ENCODE peak calls at places on chromosomes 13 and 19, in eight cellular contexts. Q is breast epithelium, K is adrenal gland, R is RWPE2, W is heart right ventricle, F is tibial nerve, G is uterus, U is heart left ventricle. V is an unnamed sample.

GRCh38 chr19:51025809-51026553 is 435 bp downstream of the KLK11 start:
- DNase-seq in U (no peak), Q (no peak), F (no peak), K (no peak), R (no peak), W (no peak), G (no peak), V (no peak)

GRCh38 chr13:102401755-102402154 is at the start of gene FGF14:
- DNase-seq in R (no peak), Q (no peak), W (no peak), K (no peak), F (no peak), U (no peak), G (no peak), V (no peak)

GRCh38 chr13:99320693-99321481 is 13.7 kb upstream of the GPR183 start:
- DNase-seq in R (no peak), F (no peak), Q (no peak), W (no peak), G (no peak), U (no peak), K (no peak), V (no peak)

GRCh38 chr19:489418-490196 is 6.7 kb upstream of the MADCAM1 start:
- DNase-seq in G (no peak), U (no peak), F (no peak), R (no peak), K (no peak), W (no peak), Q (no peak), V (peak; percentile 32)

GRCh38 chr13:93233997-93234416 is 7.4 kb downstream of the GPC6 start:
- DNase-seq in U (no peak), F (no peak), W (no peak), K (no peak), Q (no peak), R (no peak), G (no peak), V (peak; percentile 32)

GRCh38 chr19:19546751-19547162 is 8.7 kb downstream of the CILP2 start:
- DNase-seq in U (no peak), G (no peak), Q (no peak), W (peak; percentile 57), K (no peak), F (no peak), R (no peak), V (no peak)

GRCh38 chr13:80458546-80458945 is 117.6 kb upstream of the SPRY2 start:
- DNase-seq in R (no peak), K (no peak), Q (no peak), F (no peak), U (no peak), G (no peak), W (no peak), V (no peak)

GRCh38 chr19:48578891-48579290 is 26.9 kb downstream of the SULT2B1 start:
- DNase-seq in U (no peak), K (no peak), Q (no peak), R (no peak), F (no peak), W (no peak), G (no peak), V (no peak)

GRCh38 chr19:15683411-15683810 is 10.5 kb downstream of the CYP4F12 start:
- DNase-seq in G (no peak), Q (no peak), K (no peak), F (no peak), R (no peak), U (no peak), W (no peak), V (no peak)

GRCh38 chr13:40644838-40645620 is 21.4 kb downstream of the FOXO1 start:
- DNase-seq in R (no peak), K (no peak), F (no peak), U (no peak), G (no peak), W (no peak), Q (no peak), V (no peak)
- H3K4me3 ChIP-seq in R (no peak overlapping the region), K (no peak overlapping the region), F (no peak overlapping the region), U (no peak overlapping the region), G (no peak overlapping the region), W (no peak overlapping the region), Q (no peak overlapping the region), V (no peak overlapping the region)

GRCh38 chr19:8811315-8812172 is 20.6 kb downstream of the ZNF558 start:
- DNase-seq in R (no peak), U (no peak), K (no peak), G (no peak), F (no peak), W (no peak), Q (no peak), V (no peak)
- H3K9me3 ChIP-seq in R (peaks cover 57% of the 10 kb centered on the region), U (peaks cover 100% of the 10 kb centered on the region), K (peaks cover 88% of the 10 kb centered on the region), G (no peaks in the 10 kb centered on the region), F (peaks cover 100% of the 10 kb centered on the region), W (peaks cover 56% of the 10 kb centered on the region), Q (peaks cover 100% of the 10 kb centered on the region), V (peaks cover 47% of the 10 kb centered on the region)

DNA sequence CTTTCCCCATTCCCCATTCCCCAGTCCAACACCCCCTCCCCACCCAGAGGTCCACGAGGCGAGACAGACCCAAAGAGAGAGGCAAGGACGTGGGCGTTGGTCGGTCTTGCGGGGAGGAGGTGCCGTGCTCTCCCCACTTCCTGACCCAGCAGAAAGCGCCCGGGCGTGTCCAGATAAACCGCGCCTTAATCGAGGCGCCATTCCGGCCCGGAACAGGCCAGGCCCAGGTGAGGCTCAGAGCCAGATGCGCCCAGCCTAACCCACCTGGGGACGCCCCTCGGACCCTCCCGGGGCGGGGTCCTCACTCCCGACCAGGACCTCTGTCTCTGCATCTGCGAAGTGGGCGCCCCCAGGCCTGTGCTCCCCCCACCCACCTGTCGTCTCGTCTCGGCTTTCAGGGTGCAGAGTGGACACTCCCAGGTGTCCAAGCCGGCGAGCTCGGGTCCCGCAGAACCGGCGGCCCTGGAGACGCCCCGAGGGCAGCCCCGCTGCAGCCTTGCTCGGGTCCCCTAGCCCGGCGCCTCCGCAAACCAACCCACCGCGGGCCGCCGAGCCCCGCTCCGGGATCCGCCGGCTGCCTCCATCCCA is 5.1 kb upstream of the ONECUT3 start:
- DNase-seq in K (no peak), F (no peak), U (no peak), R (peak; percentile 57), Q (no peak), W (no peak), G (no peak), V (no peak)
- H3K27me3 ChIP-seq in K (peaks cover 84% of the 10 kb centered on the region), F (no peaks in the 10 kb centered on the region), U (peaks cover 91% of the 10 kb centered on the region), R (peaks cover 56% of the 10 kb centered on the region), Q (peaks cover 94% of the 10 kb centered on the region), W (peaks cover 94% of the 10 kb centered on the region), G (peaks cover 71% of the 10 kb centered on the region), V (peaks cover 12% of the 10 kb centered on the region)

GRCh38 chr19:45975296-45975695 is 1.6 kb upstream of the NOVA2 start:
- DNase-seq in W (no peak), F (no peak), R (no peak), Q (no peak), U (no peak), K (no peak), G (no peak), V (no peak)
- H3K4me3 ChIP-seq in W (no peak overlapping the region), F (no peak overlapping the region), R (no peak overlapping the region), Q (no peak overlapping the region), U (no peak overlapping the region), K (no peak overlapping the region), G (no peak overlapping the region), V (no peak overlapping the region)

DNA sequence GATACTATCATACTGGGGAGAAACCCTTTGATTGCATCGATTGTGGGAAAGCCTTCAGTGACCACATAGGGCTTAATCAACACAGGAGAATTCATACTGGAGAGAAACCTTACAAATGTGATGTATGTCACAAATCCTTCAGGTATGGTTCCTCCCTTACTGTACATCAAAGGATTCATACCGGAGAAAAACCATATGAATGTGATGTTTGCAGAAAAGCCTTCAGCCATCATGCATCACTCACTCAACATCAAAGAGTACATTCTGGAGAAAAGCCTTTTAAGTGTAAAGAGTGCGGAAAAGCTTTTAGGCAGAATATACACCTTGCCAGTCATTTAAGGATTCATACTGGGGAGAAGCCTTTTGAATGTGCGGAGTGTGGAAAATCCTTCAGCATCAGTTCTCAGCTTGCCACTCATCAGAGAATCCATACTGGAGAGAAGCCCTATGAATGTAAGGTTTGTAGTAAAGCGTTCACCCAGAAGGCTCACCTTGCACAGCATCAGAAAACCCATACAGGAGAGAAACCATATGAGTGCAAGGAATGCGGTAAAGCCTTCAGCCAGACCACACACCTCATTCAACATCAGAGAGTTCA is 12.9 kb upstream of the ZNF470 start:
- DNase-seq in F (no peak), K (no peak), W (no peak), Q (no peak), R (no peak), U (no peak), G (no peak), V (no peak)
- H3K9me3 ChIP-seq in F (peaks cover 100% of the 10 kb centered on the region), K (peaks cover 93% of the 10 kb centered on the region), W (peaks cover 17% of the 10 kb centered on the region), Q (peaks cover 98% of the 10 kb centered on the region), R (peaks cover 20% of the 10 kb centered on the region), U (peaks cover 99% of the 10 kb centered on the region), G (peaks cover 3% of the 10 kb centered on the region), V (peaks cover 13% of the 10 kb centered on the region)

GRCh38 chr13:70107498-70108271 is at the start of gene ATXN8OS:
- DNase-seq in U (peak; percentile 42), F (no peak), G (no peak), Q (no peak), W (no peak), R (peak; percentile 23), K (no peak), V (no peak)
- H3K27me3 ChIP-seq in U (no peaks in the 10 kb centered on the region), F (no peaks in the 10 kb centered on the region), G (no peaks in the 10 kb centered on the region), Q (peaks cover 21% of the 10 kb centered on the region), W (peaks cover 10% of the 10 kb centered on the region), R (peaks cover 13% of the 10 kb centered on the region), K (no peaks in the 10 kb centered on the region), V (no peaks in the 10 kb centered on the region)

GRCh38 chr13:36298535-36299068 is 988 bp upstream of the CCDC169 start:
- DNase-seq in F (no peak), U (no peak), G (no peak), Q (no peak), W (no peak), K (no peak), R (no peak), V (no peak)
- H3K4me3 ChIP-seq in F (peak overlapping the region; percentile 66), U (no peak overlapping the region), G (no peak overlapping the region), Q (peak overlapping the region; percentile 74), W (no peak overlapping the region), K (peak overlapping the region; percentile 73), R (no peak overlapping the region), V (no peak overlapping the region)